ENCODE peak calls at places on chromosomes 16 and 17, in nine cellular contexts. H is astrocyte of the spinal cord; E is smooth muscle cell of the brain vasculature; F is stimulated activated CD8-positive, alpha-beta memory T cell treated with anti-CD3 and anti-CD28 coated beads, Interleukin-7, amount 100 ng/mL, for 1 hour; T is activated T-cell treated with anti-CD3 and anti-CD28 coated beads for 24 hours; A is heart right ventricle; M is T-cell; U is stimulated activated CD4-positive, alpha-beta T cell treated with anti-CD3 and anti-CD28 coated beads, Interleukin-1b, Interleukin-23, amount 100 ng/mL, for 24 hours; Z is A549. X is an unnamed sample.

GRCh38 chr16:55569025-55569424 is 2.5 kb downstream of the CAPNS2 start:
- DNase-seq in H (peak), E (no peak), F (no peak), T (no peak), A (no peak), M (no peak), U (no peak), Z (no peak), X (no peak)

GRCh38 chr16:47806309-47806847 is 345.2 kb downstream of the PHKB start:
- DNase-seq in H (no peak), E (no peak), F (no peak), T (no peak), A (no peak), M (no peak), U (no peak), Z (no peak), X (no peak)

GRCh38 chr17:9233271-9233599 is 211.9 kb downstream of the NTN1 start:
- DNase-seq in H (no peak), E (no peak), F (no peak), T (no peak), A (no peak), M (no peak), U (no peak), Z (no peak), X (no peak)

GRCh38 chr17:63395075-63395815 is 50.9 kb downstream of the CYB561 start:
- DNase-seq in H (peak), E (no peak), F (no peak), T (no peak), A (peak), M (no peak), U (no peak), Z (no peak), X (no peak)

GRCh38 chr16:84832488-84833141 is 12.8 kb downstream of the CRISPLD2 start:
- DNase-seq in H (peak), E (peak), F (no peak), T (no peak), A (peak), M (no peak), U (no peak), Z (no peak), X (peak)

GRCh38 chr17:40316571-40317344 is 7.8 kb downstream of the RARA start:
- DNase-seq in H (peak), E (no peak), F (no peak), T (no peak), A (peak), M (no peak), U (no peak), Z (peak), X (peak)

GRCh38 chr16:70157105-70157476 is 16.5 kb upstream of the CLEC18C start:
- DNase-seq in H (no peak), E (no peak), F (no peak), T (no peak), A (no peak), M (no peak), U (no peak), Z (no peak), X (no peak)

GRCh38 chr16:87697792-87698191 is 68.0 kb downstream of the KLHDC4 start:
- DNase-seq in H (no peak), E (no peak), F (no peak), T (no peak), A (no peak), M (no peak), U (no peak), Z (no peak), X (no peak)

GRCh38 chr16:80997139-80997798 is 9.4 kb downstream of the CMC2 start:
- DNase-seq in H (no peak), E (no peak), F (no peak), T (no peak), A (no peak), M (no peak), U (no peak), Z (peak), X (peak)

GRCh38 chr17:41785876-41786226 is 660 bp downstream of the JUP start:
- DNase-seq in H (no peak), E (no peak), F (no peak), T (no peak), A (no peak), M (no peak), U (no peak), Z (peak), X (peak)

GRCh38 chr17:74212262-74212912 is 984 bp upstream of the TTYH2 start:
- DNase-seq in H (no peak), E (no peak), F (no peak), T (no peak), A (no peak), M (no peak), U (no peak), Z (no peak), X (no peak)

GRCh38 chr16:17509194-17509593 is 38.4 kb upstream of the XYLT1 start:
- DNase-seq in H (peak), E (no peak), F (no peak), T (no peak), A (no peak), M (no peak), U (no peak), Z (no peak), X (no peak)

GRCh38 chr17:13346081-13346533 is 255.6 kb downstream of the HS3ST3A1 start:
- DNase-seq in H (peak), E (no peak), F (no peak), T (no peak), A (no peak), M (no peak), U (no peak), Z (no peak), X (no peak)

GRCh38 chr17:61746248-61746985 is 116.9 kb downstream of the BRIP1 start:
- DNase-seq in H (no peak), E (no peak), F (no peak), T (no peak), A (no peak), M (no peak), U (no peak), Z (no peak), X (no peak)

GRCh38 chr17:3927628-3928010 is 11.4 kb upstream of the P2RX1 start:
- DNase-seq in H (no peak), E (no peak), F (no peak), T (no peak), A (no peak), M (no peak), U (no peak), Z (no peak), X (no peak)

GRCh38 chr17:37135581-37135980 is 186.8 kb downstream of the AATF start:
- DNase-seq in H (no peak), E (no peak), F (no peak), T (no peak), A (no peak), M (no peak), U (no peak), Z (no peak), X (no peak)

GRCh38 chr17:45904886-45905285 is 10.5 kb downstream of the MAPT start:
- DNase-seq in H (no peak), E (no peak), F (no peak), T (no peak), A (no peak), M (no peak), U (no peak), Z (no peak), X (no peak)

GRCh38 chr16:16019488-16019887 is 70.1 kb downstream of the ABCC1 start:
- DNase-seq in H (peak), E (no peak), F (no peak), T (no peak), A (no peak), M (no peak), U (no peak), Z (peak), X (no peak)

GRCh38 chr17:43659823-43660222 is 1.9 kb downstream of the MEOX1 start:
- DNase-seq in H (no peak), E (no peak), F (no peak), T (no peak), A (no peak), M (no peak), U (no peak), Z (no peak), X (no peak)

GRCh38 chr17:49442051-49442450 is 27.4 kb upstream of the PHB1 start:
- DNase-seq in H (no peak), E (no peak), F (no peak), T (no peak), A (no peak), M (no peak), U (no peak), Z (no peak), X (no peak)

GRCh38 chr17:50283714-50284432 is 9.6 kb downstream of the TMEM92 start:
- DNase-seq in H (no peak), E (no peak), F (no peak), T (no peak), A (no peak), M (no peak), U (no peak), Z (no peak), X (no peak)

GRCh38 chr17:31060814-31061550 is 33.8 kb upstream of the NF1 start:
- DNase-seq in H (no peak), E (no peak), F (no peak), T (no peak), A (no peak), M (no peak), U (no peak), Z (no peak), X (no peak)

GRCh38 chr16:2482181-2483107 is 7.5 kb downstream of the TBC1D24 start:
- DNase-seq in H (no peak), E (no peak), F (no peak), T (no peak), A (no peak), M (no peak), U (no peak), Z (no peak), X (peak)

GRCh38 chr17:64554028-64554637 is 47.4 kb downstream of the CEP95 start:
- DNase-seq in H (no peak), E (no peak), F (no peak), T (no peak), A (no peak), M (no peak), U (no peak), Z (no peak), X (no peak)

GRCh38 chr17:64969046-64969501 is 49.8 kb upstream of the LRRC37A3 start:
- DNase-seq in H (no peak), E (no peak), F (no peak), T (no peak), A (no peak), M (no peak), U (no peak), Z (no peak), X (no peak)

GRCh38 chr16:81358860-81359259 is 44.1 kb downstream of the GAN start:
- DNase-seq in H (no peak), E (no peak), F (no peak), T (no peak), A (no peak), M (no peak), U (no peak), Z (no peak), X (no peak)

GRCh38 chr16:28933176-28933575 is 1.4 kb downstream of the CD19 start:
- DNase-seq in H (no peak), E (no peak), F (no peak), T (no peak), A (no peak), M (no peak), U (no peak), Z (no peak), X (no peak)

GRCh38 chr17:64778102-64778366 is 115.9 kb upstream of the SMURF2 start:
- DNase-seq in H (no peak), E (no peak), F (no peak), T (no peak), A (no peak), M (no peak), U (no peak), Z (no peak), X (no peak)

GRCh38 chr17:2174048-2174447 is 119.1 kb downstream of the HIC1 start:
- DNase-seq in H (peak), E (peak), F (no peak), T (no peak), A (no peak), M (no peak), U (no peak), Z (no peak), X (no peak)

GRCh38 chr17:58516644-58517377 is 2.4 kb upstream of the MTMR4 start:
- DNase-seq in H (no peak), E (no peak), F (no peak), T (no peak), A (no peak), M (no peak), U (no peak), Z (no peak), X (no peak)

GRCh38 chr17:51505450-51505849 is 245.1 kb downstream of the UTP18 start:
- DNase-seq in H (no peak), E (no peak), F (no peak), T (no peak), A (no peak), M (no peak), U (no peak), Z (no peak), X (no peak)

GRCh38 chr17:67165201-67165600 is 79.8 kb downstream of the HELZ start:
- DNase-seq in H (no peak), E (no peak), F (no peak), T (no peak), A (peak), M (no peak), U (no peak), Z (no peak), X (no peak)

GRCh38 chr17:81517339-81518112 is 4.9 kb upstream of the ACTG1 start:
- DNase-seq in H (no peak), E (no peak), F (no peak), T (no peak), A (no peak), M (no peak), U (no peak), Z (no peak), X (no peak)

GRCh38 chr17:74872313-74873035 is at the start of gene FDXR:
- DNase-seq in H (no peak), E (no peak), F (no peak), T (no peak), A (no peak), M (no peak), U (no peak), Z (no peak), X (no peak)

GRCh38 chr17:8941520-8941919 is 24.0 kb downstream of the PIK3R5 start:
- DNase-seq in H (no peak), E (no peak), F (no peak), T (no peak), A (no peak), M (peak), U (no peak), Z (no peak), X (no peak)

GRCh38 chr16:23448392-23448791 is 4.6 kb downstream of the COG7 start:
- DNase-seq in H (peak), E (no peak), F (no peak), T (no peak), A (no peak), M (no peak), U (no peak), Z (peak), X (no peak)

GRCh38 chr17:39669897-39670735 is 1.9 kb downstream of the PNMT start:
- DNase-seq in H (no peak), E (no peak), F (no peak), T (no peak), A (no peak), M (no peak), U (no peak), Z (no peak), X (no peak)

GRCh38 chr16:82033683-82034300 is 1.3 kb upstream of the HSD17B2 start:
- DNase-seq in H (no peak), E (no peak), F (no peak), T (no peak), A (no peak), M (no peak), U (no peak), Z (no peak), X (peak)

GRCh38 chr16:56814537-56815432 is 50.2 kb upstream of the SLC12A3 start:
- DNase-seq in H (no peak), E (no peak), F (no peak), T (no peak), A (no peak), M (no peak), U (no peak), Z (peak), X (no peak)

GRCh38 chr17:29619251-29619650 is 3.5 kb downstream of the CORO6 start:
- DNase-seq in H (peak), E (no peak), F (no peak), T (no peak), A (peak), M (no peak), U (no peak), Z (peak), X (no peak)

X was measured in mucosa of gallbladder.